ENCODE peak calls at places on chromosomes 3 and 15, in eight cellular contexts. One of them, this sample, is unnamed. For H4K20me1, the result is how much of the 10 kb centered on the place peaks cover.

GRCh38 chr15:39583586-39584265 is 2.8 kb downstream of the THBS1 start:
- DNase-seq in fibroblast of lung: peak
- DNase-seq in GM23248: peak
- DNase-seq in MM.1S: peak
- DNase-seq in IMR-90: peak
- DNase-seq in keratinocyte: peak
- DNase-seq in PC-9: no peak
- DNase-seq in SK-N-SH: peak
- DNase-seq in this sample: peak

GRCh38 chr15:90642464-90643300 is 74.5 kb upstream of the BLM start:
- DNase-seq in IMR-90: no peak
- DNase-seq in keratinocyte: no peak
- DNase-seq in MM.1S: no peak
- DNase-seq in fibroblast of lung: no peak
- DNase-seq in PC-9: no peak
- DNase-seq in GM23248: peak
- DNase-seq in SK-N-SH: no peak
- DNase-seq in this sample: no peak

GRCh38 chr3:159158213-159158612 is 356.4 kb downstream of the MFSD1 start:
- DNase-seq in PC-9: no peak
- DNase-seq in MM.1S: peak
- DNase-seq in IMR-90: no peak
- DNase-seq in SK-N-SH: no peak
- DNase-seq in fibroblast of lung: no peak
- DNase-seq in GM23248: no peak
- DNase-seq in keratinocyte: peak
- DNase-seq in this sample: no peak

GRCh38 chr3:30649572-30650310 is 43.3 kb downstream of the TGFBR2 start:
- DNase-seq in IMR-90: peak
- DNase-seq in GM23248: no peak
- DNase-seq in fibroblast of lung: peak
- DNase-seq in MM.1S: no peak
- DNase-seq in SK-N-SH: no peak
- DNase-seq in PC-9: no peak
- DNase-seq in keratinocyte: no peak
- DNase-seq in this sample: peak

GRCh38 chr3:52259035-52259434 is 13.5 kb downstream of the PPM1M start:
- DNase-seq in keratinocyte: no peak
- DNase-seq in IMR-90: no peak
- DNase-seq in PC-9: no peak
- DNase-seq in GM23248: peak
- DNase-seq in MM.1S: no peak
- DNase-seq in fibroblast of lung: no peak
- DNase-seq in SK-N-SH: no peak
- DNase-seq in this sample: no peak

GRCh38 chr3:31196881-31197364 is 302.5 kb upstream of the GADL1 start:
- DNase-seq in GM23248: peak
- DNase-seq in IMR-90: peak
- DNase-seq in MM.1S: no peak
- DNase-seq in fibroblast of lung: peak
- DNase-seq in keratinocyte: peak
- DNase-seq in SK-N-SH: no peak
- DNase-seq in PC-9: no peak
- DNase-seq in this sample: peak

GRCh38 chr3:184899953-184900595 is 88.1 kb downstream of the VPS8 start:
- DNase-seq in keratinocyte: no peak
- DNase-seq in SK-N-SH: no peak
- DNase-seq in IMR-90: no peak
- DNase-seq in fibroblast of lung: no peak
- DNase-seq in GM23248: no peak
- DNase-seq in MM.1S: no peak
- DNase-seq in PC-9: no peak
- DNase-seq in this sample: no peak

GRCh38 chr3:58526124-58526957 is 10.6 kb downstream of the ACOX2 start:
- DNase-seq in IMR-90: peak
- DNase-seq in fibroblast of lung: peak
- DNase-seq in keratinocyte: peak
- DNase-seq in SK-N-SH: no peak
- DNase-seq in MM.1S: no peak
- DNase-seq in GM23248: peak
- DNase-seq in PC-9: peak
- DNase-seq in this sample: peak

GRCh38 chr3:150174179-150174578 is 203.5 kb upstream of the PFN2 start:
- DNase-seq in SK-N-SH: no peak
- DNase-seq in IMR-90: no peak
- DNase-seq in keratinocyte: no peak
- DNase-seq in GM23248: no peak
- DNase-seq in PC-9: no peak
- DNase-seq in MM.1S: no peak
- DNase-seq in fibroblast of lung: no peak
- DNase-seq in this sample: no peak

GRCh38 chr3:195859846-195860411 is 48.2 kb upstream of the MUC4 start:
- DNase-seq in SK-N-SH: no peak
- DNase-seq in MM.1S: no peak
- DNase-seq in fibroblast of lung: no peak
- DNase-seq in GM23248: no peak
- DNase-seq in PC-9: no peak
- DNase-seq in keratinocyte: peak
- DNase-seq in IMR-90: no peak
- DNase-seq in this sample: no peak

GRCh38 chr3:126134219-126134975 is 46.0 kb downstream of the ALDH1L1 start:
- DNase-seq in GM23248: peak
- DNase-seq in IMR-90: peak
- DNase-seq in PC-9: peak
- DNase-seq in keratinocyte: peak
- DNase-seq in SK-N-SH: peak
- DNase-seq in MM.1S: peak
- DNase-seq in fibroblast of lung: peak
- DNase-seq in this sample: peak

GRCh38 chr15:44537728-44538240 is 837 bp downstream of the EIF3J start:
- DNase-seq in SK-N-SH: peak
- DNase-seq in GM23248: no peak
- DNase-seq in MM.1S: no peak
- DNase-seq in keratinocyte: no peak
- DNase-seq in fibroblast of lung: peak
- DNase-seq in IMR-90: peak
- DNase-seq in PC-9: no peak
- DNase-seq in this sample: peak

DNA sequence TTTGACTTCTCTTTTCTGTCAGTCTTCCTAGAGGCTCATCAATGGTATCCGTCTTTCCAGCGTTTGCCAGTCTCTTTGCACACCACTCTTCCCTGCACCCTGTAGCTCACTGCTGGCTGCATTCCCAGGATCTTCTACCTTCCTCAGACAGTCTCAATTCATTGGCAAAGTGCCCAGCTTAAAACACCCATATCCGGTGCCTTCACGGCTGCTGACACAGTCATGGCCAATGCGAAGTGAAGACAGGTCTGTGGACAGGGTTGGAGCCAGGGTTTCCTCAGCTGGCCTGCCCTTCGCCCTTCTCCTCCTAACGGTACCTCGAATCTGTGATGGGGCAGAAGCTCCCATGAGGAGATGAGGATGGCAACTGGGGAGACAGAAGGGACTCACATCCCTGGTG is 36.1 kb downstream of the PTH1R start:
- DNase-seq in keratinocyte: peak
- DNase-seq in IMR-90: peak
- DNase-seq in SK-N-SH: no peak
- DNase-seq in PC-9: no peak
- DNase-seq in MM.1S: no peak
- DNase-seq in GM23248: peak
- DNase-seq in fibroblast of lung: peak
- DNase-seq in this sample: peak
- H3K27ac ChIP-seq in keratinocyte: no peak
- H3K27ac ChIP-seq in IMR-90: no peak
- H3K27ac ChIP-seq in SK-N-SH: peak
- H3K27ac ChIP-seq in PC-9: no peak
- H3K27ac ChIP-seq in MM.1S: no peak
- H3K27ac ChIP-seq in GM23248: no peak
- H3K27ac ChIP-seq in fibroblast of lung: no peak
- H3K27ac ChIP-seq in this sample: no peak

DNA sequence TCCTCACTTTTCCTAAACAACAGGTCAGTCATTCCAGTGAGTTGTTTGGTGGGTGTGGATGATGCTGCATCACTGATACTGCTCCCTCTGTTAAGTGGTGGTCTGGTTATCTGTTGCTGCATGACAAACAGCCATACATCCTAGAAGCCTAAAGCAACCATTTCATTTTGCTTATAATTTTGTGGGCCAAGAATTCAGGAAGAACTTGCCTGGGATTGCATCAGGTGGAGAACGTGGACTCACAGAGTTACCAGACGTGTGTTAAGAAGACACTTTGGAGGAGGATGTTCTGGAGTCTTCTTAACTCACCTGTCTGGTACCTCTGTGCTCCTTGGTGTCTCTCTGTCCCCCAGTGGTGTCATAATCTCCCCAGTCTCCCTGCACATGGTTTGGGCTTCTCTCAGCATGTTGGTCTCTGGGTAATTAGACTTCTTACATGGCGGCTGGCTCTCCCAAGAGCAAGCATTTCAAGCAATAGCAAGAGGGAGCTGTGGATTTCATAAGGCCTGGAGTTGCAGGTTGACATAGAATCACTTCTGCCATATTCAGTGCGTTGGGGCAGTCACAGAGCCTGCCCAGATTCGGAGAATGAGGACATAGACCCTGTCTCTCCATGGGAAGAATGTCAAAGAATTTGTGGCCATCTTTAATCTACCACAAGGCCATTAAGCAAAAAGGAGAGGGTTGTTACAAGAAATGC is 20.1 kb downstream of the USP3 start:
- DNase-seq in keratinocyte: no peak
- DNase-seq in IMR-90: no peak
- DNase-seq in GM23248: no peak
- DNase-seq in SK-N-SH: no peak
- DNase-seq in MM.1S: no peak
- DNase-seq in fibroblast of lung: no peak
- DNase-seq in PC-9: no peak
- DNase-seq in this sample: no peak
- H4K20me1 ChIP-seq in keratinocyte: under half
- H4K20me1 ChIP-seq in IMR-90: half or more
- H4K20me1 ChIP-seq in GM23248: under half
- H4K20me1 ChIP-seq in SK-N-SH: half or more
- H4K20me1 ChIP-seq in MM.1S: half or more
- H4K20me1 ChIP-seq in fibroblast of lung: under half
- H4K20me1 ChIP-seq in PC-9: under half
- H4K20me1 ChIP-seq in this sample: half or more

DNA sequence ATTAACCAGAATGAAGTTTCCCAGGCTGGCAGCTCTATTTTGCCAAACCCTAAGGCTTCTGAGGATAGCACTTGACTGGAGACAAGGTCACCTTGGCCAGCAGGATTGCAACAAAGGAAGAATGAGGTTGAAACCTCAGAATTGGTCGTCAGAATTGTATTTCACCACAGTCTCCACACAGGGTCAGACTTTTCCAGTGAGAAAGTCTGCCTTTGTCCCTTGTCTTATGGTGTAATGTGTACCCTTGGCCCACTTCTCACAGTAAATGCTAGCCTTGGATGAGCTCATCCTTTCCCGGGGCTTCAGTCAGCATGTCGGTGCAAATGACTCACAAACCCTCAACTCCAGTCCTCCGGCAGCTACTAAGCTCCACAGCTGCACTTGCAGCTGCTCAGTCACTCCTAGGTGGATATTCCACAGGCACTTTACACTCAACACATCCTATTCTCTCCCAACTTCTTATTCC is 19.7 kb downstream of the SSR3 start:
- DNase-seq in GM23248: peak
- DNase-seq in fibroblast of lung: peak
- DNase-seq in PC-9: peak
- DNase-seq in IMR-90: peak
- DNase-seq in SK-N-SH: no peak
- DNase-seq in keratinocyte: no peak
- DNase-seq in MM.1S: no peak
- DNase-seq in this sample: peak
- H3K27ac ChIP-seq in GM23248: peak
- H3K27ac ChIP-seq in fibroblast of lung: peak
- H3K27ac ChIP-seq in PC-9: peak
- H3K27ac ChIP-seq in IMR-90: peak
- H3K27ac ChIP-seq in SK-N-SH: peak
- H3K27ac ChIP-seq in keratinocyte: peak
- H3K27ac ChIP-seq in MM.1S: no peak
- H3K27ac ChIP-seq in this sample: peak

GRCh38 chr3:49397470-49397869 is 14.3 kb downstream of the RHOA start:
- DNase-seq in PC-9: no peak
- DNase-seq in fibroblast of lung: peak
- DNase-seq in MM.1S: no peak
- DNase-seq in IMR-90: no peak
- DNase-seq in keratinocyte: no peak
- DNase-seq in SK-N-SH: peak
- DNase-seq in GM23248: no peak
- DNase-seq in this sample: peak
- H4K20me1 ChIP-seq in PC-9: under half
- H4K20me1 ChIP-seq in fibroblast of lung: under half
- H4K20me1 ChIP-seq in MM.1S: half or more
- H4K20me1 ChIP-seq in IMR-90: half or more
- H4K20me1 ChIP-seq in keratinocyte: half or more
- H4K20me1 ChIP-seq in SK-N-SH: half or more
- H4K20me1 ChIP-seq in GM23248: half or more
- H4K20me1 ChIP-seq in this sample: half or more

GRCh38 chr3:172580680-172581079 is 57.5 kb upstream of the TNFSF10 start:
- DNase-seq in PC-9: no peak
- DNase-seq in MM.1S: peak
- DNase-seq in keratinocyte: no peak
- DNase-seq in GM23248: no peak
- DNase-seq in fibroblast of lung: no peak
- DNase-seq in SK-N-SH: no peak
- DNase-seq in IMR-90: no peak
- DNase-seq in this sample: no peak
- H3K27ac ChIP-seq in PC-9: no peak
- H3K27ac ChIP-seq in MM.1S: peak
- H3K27ac ChIP-seq in keratinocyte: no peak
- H3K27ac ChIP-seq in GM23248: no peak
- H3K27ac ChIP-seq in fibroblast of lung: no peak
- H3K27ac ChIP-seq in SK-N-SH: no peak
- H3K27ac ChIP-seq in IMR-90: no peak
- H3K27ac ChIP-seq in this sample: peak

GRCh38 chr3:15211934-15212333 is 5.9 kb downstream of the CAPN7 start:
- DNase-seq in SK-N-SH: no peak
- DNase-seq in keratinocyte: no peak
- DNase-seq in GM23248: no peak
- DNase-seq in fibroblast of lung: no peak
- DNase-seq in MM.1S: no peak
- DNase-seq in PC-9: no peak
- DNase-seq in IMR-90: no peak
- DNase-seq in this sample: no peak
- H4K20me1 ChIP-seq in SK-N-SH: under half
- H4K20me1 ChIP-seq in keratinocyte: under half
- H4K20me1 ChIP-seq in GM23248: under half
- H4K20me1 ChIP-seq in fibroblast of lung: under half
- H4K20me1 ChIP-seq in MM.1S: under half
- H4K20me1 ChIP-seq in PC-9: under half
- H4K20me1 ChIP-seq in IMR-90: under half
- H4K20me1 ChIP-seq in this sample: under half